ENCODE peak calls at places on chromosomes 1 and 21, in four cellular contexts. W is mesendoderm; L is hepatocyte; V is activated CD8-positive, alpha-beta T cell treated with anti-CD3 and anti-CD28 coated beads for 36 hours. K is an unnamed sample.

GRCh38 chr1:6822530-6823359 is 37.5 kb downstream of the CAMTA1 start:
- DNase-seq in W (no peak), L (peak), V (peak), K (no peak)

GRCh38 chr1:32759521-32759980 is 57.0 kb upstream of the SYNC start:
- DNase-seq in W (peak), L (peak), V (no peak), K (no peak)

GRCh38 chr1:6743189-6744101 is 41.8 kb upstream of the CAMTA1 start:
- DNase-seq in W (no peak), L (no peak), V (peak), K (no peak)

GRCh38 chr1:237864338-237865244 is 26.1 kb downstream of the ZP4 start:
- DNase-seq in W (peak), L (peak), V (peak), K (peak)

GRCh38 chr1:76507376-76507775 is 359.9 kb upstream of the ST6GALNAC5 start:
- DNase-seq in W (no peak), L (no peak), V (no peak), K (no peak)

GRCh38 chr1:161013591-161014513 is 7.1 kb downstream of the F11R start:
- DNase-seq in W (peak), L (peak), V (peak), K (no peak)

GRCh38 chr1:34378968-34379729 is 202.4 kb downstream of the C1orf94 start:
- DNase-seq in W (peak), L (peak), V (no peak), K (no peak)

GRCh38 chr21:34280389-34280795 is 83.4 kb upstream of the KCNE2 start:
- DNase-seq in W (no peak), L (peak), V (no peak), K (no peak)

GRCh38 chr1:175493321-175493998 is 249.9 kb downstream of the TNR start:
- DNase-seq in W (no peak), L (no peak), V (no peak), K (no peak)

GRCh38 chr1:181674617-181675016 is 191.3 kb downstream of the CACNA1E start:
- DNase-seq in W (no peak), L (no peak), V (no peak), K (no peak)

GRCh38 chr1:114379358-114379757 is 131.6 kb downstream of the TRIM33 start:
- DNase-seq in W (no peak), L (no peak), V (no peak), K (no peak)

GRCh38 chr1:225767591-225768540 is 9.8 kb upstream of the SRP9 start:
- DNase-seq in W (peak), L (peak), V (no peak), K (no peak)

GRCh38 chr1:26020390-26020789 is 1.2 kb upstream of the EXTL1 start:
- DNase-seq in W (no peak), L (no peak), V (no peak), K (no peak)

GRCh38 chr1:85128296-85128695 is 72.5 kb downstream of the SYDE2 start:
- DNase-seq in W (no peak), L (no peak), V (no peak), K (no peak)

GRCh38 chr21:29647353-29647781 is 292.4 kb downstream of the GRIK1 start:
- DNase-seq in W (no peak), L (peak), V (no peak), K (no peak)

GRCh38 chr1:115184951-115185331 is 95.6 kb upstream of the TSPAN2 start:
- DNase-seq in W (no peak), L (no peak), V (no peak), K (no peak)

GRCh38 chr1:33512612-33513011 is 40.2 kb downstream of the ZSCAN20 start:
- DNase-seq in W (no peak), L (no peak), V (no peak), K (no peak)

GRCh38 chr1:224510880-224511645 is 76.5 kb upstream of the WDR26 start:
- DNase-seq in W (peak), L (no peak), V (no peak), K (no peak)

GRCh38 chr1:89175601-89176256 is at the start of gene GBP7:
- DNase-seq in W (no peak), L (peak), V (no peak), K (no peak)

GRCh38 chr1:36107394-36107793 is 17.6 kb downstream of the COL8A2 start:
- DNase-seq in W (no peak), L (no peak), V (no peak), K (no peak)

GRCh38 chr1:48249868-48250267 is 27.4 kb downstream of the SLC5A9 start:
- DNase-seq in W (no peak), L (no peak), V (no peak), K (no peak)

GRCh38 chr1:194568610-194569009 is 1382.2 kb upstream of the B3GALT2 start:
- DNase-seq in W (peak), L (no peak), V (no peak), K (no peak)

GRCh38 chr1:23274134-23274505 is 56.8 kb upstream of the HTR1D start:
- DNase-seq in W (no peak), L (no peak), V (no peak), K (no peak)

GRCh38 chr21:38323721-38324591 is 67.2 kb downstream of the KCNJ15 start:
- DNase-seq in W (peak), L (peak), V (no peak), K (no peak)

GRCh38 chr1:87292684-87293493 is 35.8 kb upstream of the LMO4 start:
- DNase-seq in W (peak), L (peak), V (peak), K (no peak)

GRCh38 chr21:31347435-31348032 is 3.5 kb upstream of the TIAM1 start:
- DNase-seq in W (no peak), L (peak), V (no peak), K (no peak)

GRCh38 chr1:10909697-10910489 is 102.6 kb upstream of the TARDBP start:
- DNase-seq in W (peak), L (peak), V (peak), K (no peak)

GRCh38 chr1:85708826-85709222 is 591 bp upstream of the ZNHIT6 start:
- DNase-seq in W (no peak), L (peak), V (no peak), K (no peak)

GRCh38 chr1:61254629-61255323 is 172.4 kb downstream of the NFIA start:
- DNase-seq in W (no peak), L (peak), V (peak), K (no peak)

GRCh38 chr1:8905582-8906191 is 27.2 kb upstream of the ENO1 start:
- DNase-seq in W (no peak), L (peak), V (no peak), K (no peak)